ENCODE peak calls at places on chromosomes 16 and 17, in nine cellular contexts. K, S, F, J, D, P, R, V and H are unnamed samples.

GRCh38 chr16:81599034-81599744 is 154.6 kb downstream of the CMIP start:
- DNase-seq in K (no peak), S (no peak), F (no peak), J (no peak), D (no peak), P (no peak), R (no peak), V (no peak), H (no peak)

GRCh38 chr17:49575524-49576120 is at the start of gene NXPH3:
- DNase-seq in K (peak; percentile 44), S (peak; percentile 49), F (peak; percentile 63), J (peak; percentile 71), D (peak; percentile 85), P (peak; percentile 89), R (peak; percentile 91), V (peak; percentile 35), H (peak; percentile 86)

GRCh38 chr17:35542990-35543389 is 5.5 kb upstream of the SLFN12L start:
- DNase-seq in K (no peak), S (no peak), F (no peak), J (no peak), D (no peak), P (no peak), R (no peak), V (no peak), H (no peak)

GRCh38 chr17:33945641-33946546 is 309.2 kb upstream of the CCL2 start:
- DNase-seq in K (no peak), S (no peak), F (no peak), J (no peak), D (no peak), P (no peak), R (no peak), V (no peak), H (no peak)

GRCh38 chr17:39235555-39236221 is 9.9 kb upstream of the STAC2 start:
- DNase-seq in K (no peak), S (peak; percentile 59), F (no peak), J (peak; percentile 54), D (peak; percentile 70), P (peak; percentile 82), R (no peak), V (no peak), H (no peak)

GRCh38 chr17:57281887-57282653 is 25.7 kb downstream of the MSI2 start:
- DNase-seq in K (no peak), S (no peak), F (no peak), J (no peak), D (no peak), P (no peak), R (no peak), V (no peak), H (no peak)

GRCh38 chr17:17930674-17931073 is 41.5 kb downstream of the TOM1L2 start:
- DNase-seq in K (no peak), S (no peak), F (no peak), J (no peak), D (no peak), P (no peak), R (no peak), V (no peak), H (no peak)

GRCh38 chr16:31487076-31487719 is 4.3 kb downstream of the SLC5A2 start:
- DNase-seq in K (no peak), S (no peak), F (no peak), J (no peak), D (no peak), P (no peak), R (no peak), V (no peak), H (no peak)

GRCh38 chr17:45672301-45672700 is 111.8 kb upstream of the CRHR1 start:
- DNase-seq in K (no peak), S (no peak), F (no peak), J (no peak), D (no peak), P (no peak), R (no peak), V (no peak), H (no peak)

GRCh38 chr17:41024702-41025101 is 2.3 kb downstream of the KRTAP1-5 start:
- DNase-seq in K (no peak), S (no peak), F (no peak), J (no peak), D (no peak), P (no peak), R (no peak), V (no peak), H (no peak)

GRCh38 chr17:71441098-71441497 is 679.7 kb upstream of the SOX9 start:
- DNase-seq in K (no peak), S (no peak), F (no peak), J (no peak), D (no peak), P (no peak), R (no peak), V (peak; percentile 86), H (no peak)

GRCh38 chr17:35560703-35561102 is at the start of gene SLFN14:
- DNase-seq in K (no peak), S (no peak), F (no peak), J (no peak), D (peak; percentile 73), P (no peak), R (no peak), V (no peak), H (no peak)

GRCh38 chr17:69651921-69652320 is 237.4 kb downstream of the MAP2K6 start:
- DNase-seq in K (no peak), S (no peak), F (no peak), J (no peak), D (no peak), P (no peak), R (no peak), V (no peak), H (no peak)

GRCh38 chr17:17082878-17083277 is 40.6 kb downstream of the MPRIP start:
- DNase-seq in K (no peak), S (no peak), F (no peak), J (no peak), D (no peak), P (no peak), R (no peak), V (no peak), H (no peak)

DNA sequence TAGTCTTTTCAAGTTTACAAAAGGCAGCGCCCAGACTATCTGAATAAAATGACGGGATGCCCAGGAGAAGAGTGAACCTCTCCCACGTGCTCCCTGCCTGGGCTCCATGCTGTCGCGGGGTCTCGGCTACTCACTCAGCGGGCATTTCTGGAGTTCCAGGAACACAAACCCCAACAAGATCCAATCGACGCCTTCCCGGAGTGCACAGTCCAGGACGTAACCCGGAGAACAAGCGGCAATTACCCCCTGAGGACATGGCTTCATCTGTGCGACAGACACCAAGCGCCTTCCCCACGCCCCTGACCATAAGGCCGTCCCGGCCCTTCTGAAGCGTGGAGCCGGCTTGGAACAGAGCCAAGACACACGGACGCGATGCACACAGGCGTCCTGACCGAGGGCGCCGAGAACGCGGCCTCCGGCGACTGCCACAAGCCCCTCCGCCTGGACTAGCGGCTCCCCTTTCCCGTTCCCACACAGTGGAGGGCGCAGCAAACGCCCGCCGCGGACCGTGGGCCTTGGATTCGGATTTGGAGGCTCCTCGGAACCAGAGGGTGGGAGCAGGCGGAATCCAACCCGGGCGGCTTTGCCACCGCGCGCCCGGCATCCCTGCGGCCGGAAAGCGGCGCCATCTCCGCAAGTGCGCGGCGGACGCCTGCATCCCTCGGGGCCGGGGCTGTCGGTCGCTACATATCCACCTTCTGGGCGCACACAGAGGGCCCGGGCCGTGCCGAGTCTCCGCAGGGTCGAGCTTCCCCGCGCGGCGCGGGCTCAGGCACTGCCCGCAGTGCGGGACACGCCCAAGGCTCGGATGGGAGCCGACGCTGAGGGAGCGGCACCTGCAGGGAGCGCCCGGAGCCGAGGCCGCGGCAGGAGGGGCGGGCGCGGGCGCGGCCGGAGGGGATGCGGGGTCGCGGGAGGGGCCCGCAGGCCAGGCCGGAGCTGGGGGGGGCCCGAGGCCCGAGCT is 725 bp downstream of the ABCA3 start:
- DNase-seq in K (peak; percentile 8), S (peak; percentile 74), F (peak; percentile 43), J (peak; percentile 62), D (peak; percentile 75), P (peak; percentile 68), R (peak; percentile 87), V (no peak), H (peak; percentile 71)
- TF ChIP-seq CTCF in K (no peak), S (no peak), F (no peak), J (no peak), D (peak; percentile 17), P (peak; percentile 27), R (peak; percentile 18), V (peak; percentile 9), H (no peak)

GRCh38 chr16:87414251-87414680 is 22.1 kb downstream of the MAP1LC3B start:
- DNase-seq in K (no peak), S (no peak), F (no peak), J (no peak), D (no peak), P (no peak), R (no peak), V (no peak), H (no peak)

GRCh38 chr16:87411375-87412271 is 19.5 kb downstream of the MAP1LC3B start:
- DNase-seq in K (no peak), S (no peak), F (no peak), J (no peak), D (no peak), P (no peak), R (no peak), V (no peak), H (no peak)

GRCh38 chr16:87412371-87412995 is 20.3 kb downstream of the MAP1LC3B start:
- DNase-seq in K (no peak), S (no peak), F (no peak), J (no peak), D (no peak), P (no peak), R (no peak), V (no peak), H (no peak)

GRCh38 chr16:87410958-87411357 is 18.8 kb downstream of the MAP1LC3B start:
- DNase-seq in K (no peak), S (no peak), F (no peak), J (no peak), D (no peak), P (no peak), R (no peak), V (no peak), H (no peak)

GRCh38 chr16:87412996-87413421 is 20.9 kb downstream of the MAP1LC3B start:
- DNase-seq in K (no peak), S (no peak), F (no peak), J (no peak), D (no peak), P (no peak), R (no peak), V (no peak), H (no peak)
- TF ChIP-seq CTCF in K (no peak), S (no peak), F (no peak), J (no peak), D (no peak), P (no peak), R (no peak), V (no peak), H (no peak)

GRCh38 chr16:23877107-23878070 is 41.6 kb downstream of the PRKCB start:
- DNase-seq in K (no peak), S (no peak), F (no peak), J (no peak), D (no peak), P (no peak), R (peak; percentile 65), V (no peak), H (no peak)
- TF ChIP-seq CTCF in K (no peak), S (no peak), F (no peak), J (peak; percentile 34), D (no peak), P (peak; percentile 30), R (peak; percentile 41), V (peak; percentile 35), H (peak; percentile 16)

GRCh38 chr17:74646231-74646630 is 22.7 kb upstream of the CD300E start:
- DNase-seq in K (no peak), S (no peak), F (no peak), J (peak; percentile 45), D (no peak), P (peak; percentile 72), R (no peak), V (no peak), H (no peak)
- TF ChIP-seq CTCF in K (no peak), S (peak; percentile 25), F (no peak), J (peak; percentile 56), D (peak; percentile 50), P (peak; percentile 35), R (peak; percentile 21), V (no peak), H (peak; percentile 39)

GRCh38 chr16:48636521-48636920 is 26.5 kb upstream of the N4BP1 start:
- DNase-seq in K (no peak), S (no peak), F (no peak), J (no peak), D (no peak), P (no peak), R (no peak), V (no peak), H (peak; percentile 25)
- TF ChIP-seq CTCF in K (no peak), S (no peak), F (no peak), J (no peak), D (no peak), P (no peak), R (no peak), V (no peak), H (no peak)